ENCODE peak calls at places on chromosomes 12 and 14, in nine cellular contexts. K is progenitor cell of endocrine pancreas, A is left lung, X is HepG2, N is endodermal cell, W is astrocyte of the spinal cord, J is neural crest cell, L is lung, V is sigmoid colon. Y is an unnamed sample.
A peak's percentile ranks its signal among the peaks of the same experiment; 100 is the strongest.

GRCh38 chr12:42725839-42726238 is 136.3 kb upstream of the PRICKLE1 start:
- DNase-seq in J (no peak), A (no peak), V (no peak), L (no peak), X (no peak), N (no peak), W (peak; percentile 92), K (no peak), Y (no peak)

GRCh38 chr12:7327913-7328312 is 24.0 kb downstream of the ACSM4 start:
- DNase-seq in L (no peak), W (no peak), N (no peak), X (no peak), J (no peak), A (no peak), K (no peak), V (no peak), Y (no peak)

GRCh38 chr12:79596719-79597350 is 93.9 kb downstream of the PAWR start:
- DNase-seq in N (no peak), V (no peak), K (no peak), X (no peak), A (no peak), W (no peak), L (no peak), J (no peak), Y (no peak)

GRCh38 chr12:12870454-12870853 is 20.9 kb upstream of the GPRC5A start:
- DNase-seq in V (no peak), K (no peak), L (no peak), N (no peak), W (peak; percentile 96), X (peak; percentile 29), J (no peak), A (no peak), Y (no peak)

GRCh38 chr14:63046339-63047268 is 1.3 kb upstream of the KCNH5 start:
- DNase-seq in A (no peak), K (no peak), V (no peak), N (peak; percentile 72), X (peak; percentile 17), W (no peak), L (no peak), J (no peak), Y (no peak)

GRCh38 chr12:130366159-130366558 is 28.5 kb downstream of the PIWIL1 start:
- DNase-seq in J (no peak), X (no peak), A (no peak), K (no peak), N (no peak), V (no peak), W (no peak), L (no peak), Y (no peak)

GRCh38 chr12:82479511-82479910 is 121.2 kb downstream of the METTL25 start:
- DNase-seq in W (peak; percentile 63), A (no peak), K (no peak), V (no peak), N (no peak), X (no peak), L (no peak), J (no peak), Y (no peak)

GRCh38 chr12:104792570-104792969 is 165.5 kb downstream of the SLC41A2 start:
- DNase-seq in K (no peak), X (no peak), A (no peak), N (no peak), W (peak; percentile 93), V (peak; percentile 74), J (no peak), L (no peak), Y (no peak)

GRCh38 chr14:50532502-50533313 is at the start of gene MAP4K5:
- DNase-seq in L (peak; percentile 91), J (peak; percentile 89), W (peak; percentile 92), V (peak; percentile 96), K (peak; percentile 89), X (peak; percentile 82), A (peak; percentile 93), N (peak; percentile 95), Y (peak; percentile 98)

GRCh38 chr12:44000309-44000952 is 164.6 kb downstream of the TMEM117 start:
- DNase-seq in J (peak; percentile 7), N (peak; percentile 92), W (peak; percentile 6), L (no peak), X (peak; percentile 81), A (no peak), V (no peak), K (peak; percentile 9), Y (no peak)

DNA sequence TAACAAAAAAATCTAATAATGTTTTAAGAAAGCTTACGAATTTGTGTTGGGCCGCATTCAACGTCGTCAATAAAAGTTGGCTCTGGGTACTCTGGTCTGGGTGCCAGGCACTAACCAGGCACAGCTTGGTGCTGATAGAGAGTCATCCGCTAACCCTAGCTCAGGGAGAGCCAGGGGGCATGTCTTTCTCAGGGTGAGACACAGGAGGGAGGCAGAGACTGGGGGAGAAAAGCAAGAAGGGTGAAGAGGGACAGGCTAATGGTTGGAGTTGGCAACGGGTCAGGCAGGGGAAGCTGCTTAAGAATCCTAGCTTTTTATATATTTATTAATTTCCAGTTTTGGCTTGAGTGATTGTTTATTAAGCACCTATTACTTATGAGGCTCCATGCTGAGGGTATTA is 105.0 kb downstream of the CMKLR1 start:
- DNase-seq in L (no peak), V (no peak), W (no peak), K (no peak), J (no peak), A (no peak), N (no peak), X (no peak), Y (no peak)
- TF ChIP-seq CTCF in L (no peak), V (no peak), W (no peak), K (no peak), J (peak; percentile 13), A (peak; percentile 11), N (peak; percentile 43), X (peak; percentile 41), Y (peak; percentile 48)

GRCh38 chr12:106600503-106600902 is 17.7 kb downstream of the RFX4 start:
- DNase-seq in L (no peak), A (no peak), K (no peak), J (no peak), N (peak; percentile 70), X (no peak), V (no peak), W (no peak), Y (no peak)
- TF ChIP-seq CTCF in L (no peak), A (no peak), K (no peak), J (no peak), N (no peak), X (no peak), V (no peak), W (no peak), Y (no peak)

GRCh38 chr12:29796823-29797263 is 13.1 kb upstream of the TMTC1 start:
- DNase-seq in V (peak; percentile 71), X (no peak), W (peak; percentile 92), N (no peak), A (no peak), K (no peak), L (no peak), J (no peak), Y (no peak)
- TF ChIP-seq CTCF in V (peak; percentile 32), X (no peak), W (no peak), N (no peak), A (no peak), K (no peak), L (no peak), J (no peak), Y (no peak)

DNA sequence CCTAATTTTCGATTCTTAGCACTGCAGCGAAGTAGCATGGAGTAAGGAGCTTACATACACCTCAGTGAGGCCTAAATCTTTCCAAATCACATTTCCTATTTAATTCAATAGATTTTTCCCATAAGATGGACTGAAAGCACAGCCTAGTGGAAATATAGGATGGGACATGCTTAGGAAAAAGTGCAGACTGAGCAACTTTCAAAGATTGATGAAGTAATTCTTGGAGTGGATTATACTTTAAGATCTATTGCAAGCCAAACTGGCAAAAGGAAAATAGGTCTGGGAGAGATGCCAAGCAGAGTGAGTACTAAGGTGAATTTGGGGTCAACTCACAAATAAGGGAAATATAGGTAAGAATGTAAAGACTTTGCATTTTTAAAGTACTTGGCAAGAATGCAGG is 170.3 kb upstream of the FOXG1 start:
- DNase-seq in K (no peak), V (no peak), J (no peak), X (no peak), L (no peak), W (peak; percentile 77), N (no peak), A (no peak), Y (no peak)
- TF ChIP-seq CTCF in K (no peak), V (no peak), J (no peak), X (no peak), L (no peak), W (peak; percentile 50), N (no peak), A (no peak), Y (peak; percentile 62)

GRCh38 chr12:48956279-48957140 is 777 bp downstream of the ARF3 start:
- DNase-seq in A (peak; percentile 92), X (peak; percentile 68), K (no peak), N (peak; percentile 98), W (peak; percentile 97), L (peak; percentile 89), V (peak; percentile 94), J (peak; percentile 70), Y (peak; percentile 93)
- TF ChIP-seq CTCF in A (no peak), X (no peak), K (peak; percentile 36), N (peak; percentile 53), W (peak; percentile 9), L (no peak), V (no peak), J (peak; percentile 41), Y (peak; percentile 54)

GRCh38 chr12:1593232-1594044 is 943 bp downstream of the FBXL14 start:
- DNase-seq in A (peak; percentile 63), W (peak; percentile 47), V (peak; percentile 78), N (peak; percentile 87), K (peak; percentile 53), L (peak; percentile 51), J (no peak), X (no peak), Y (no peak)

GRCh38 chr12:1595026-1595561 is 713 bp upstream of the FBXL14 start:
- DNase-seq in V (peak; percentile 76), J (no peak), L (no peak), A (peak; percentile 51), K (no peak), N (no peak), W (peak; percentile 25), X (no peak), Y (no peak)

GRCh38 chr12:1595690-1596347 is 1.4 kb upstream of the FBXL14 start:
- DNase-seq in V (no peak), J (no peak), W (peak; percentile 49), A (no peak), X (no peak), N (no peak), L (no peak), K (no peak), Y (no peak)

GRCh38 chr12:1594045-1594294 is 411 bp downstream of the FBXL14 start:
- DNase-seq in J (no peak), L (no peak), W (peak; percentile 65), A (peak; percentile 74), K (peak; percentile 48), N (peak; percentile 86), V (peak; percentile 79), X (no peak), Y (no peak)

DNA sequence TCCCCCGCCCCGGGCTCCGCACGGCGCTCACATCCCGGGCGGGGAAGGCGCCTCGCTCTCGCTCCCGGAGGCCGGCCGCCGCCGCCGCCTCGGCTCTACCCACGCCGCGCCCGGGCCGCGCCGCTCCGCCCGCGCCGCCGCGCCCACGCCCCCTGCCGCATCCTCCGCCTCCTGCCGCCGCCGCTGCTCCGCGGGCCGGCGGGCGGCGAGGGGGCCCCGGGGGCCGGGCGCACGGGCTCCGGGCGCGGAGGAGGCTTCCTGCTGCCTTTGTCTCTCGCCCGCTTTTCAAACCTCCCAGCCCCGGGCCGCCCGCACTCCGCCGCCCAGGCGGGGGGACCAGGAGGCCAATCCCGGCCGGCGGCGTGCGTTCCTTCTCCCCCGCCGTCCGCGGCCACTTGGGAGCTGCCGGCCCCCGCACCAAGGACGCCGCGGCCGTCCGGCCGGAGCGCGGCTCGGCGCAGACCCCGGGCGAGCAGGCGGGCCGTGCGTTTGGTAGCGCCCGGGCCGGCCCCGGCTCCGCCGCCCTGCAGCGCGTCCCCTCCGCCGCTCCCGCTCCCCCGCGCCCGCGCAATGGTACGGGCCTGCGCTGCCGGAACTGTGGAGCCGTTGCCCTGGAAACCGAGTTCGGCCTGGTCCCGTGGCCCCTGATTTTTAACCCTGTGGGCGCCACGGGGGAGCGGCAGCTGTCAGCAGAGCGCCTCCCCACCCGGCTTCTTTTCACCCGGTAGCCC is at the start of gene FBXL14:
- DNase-seq in X (peak; percentile 74), K (peak; percentile 98), W (peak; percentile 86), J (peak; percentile 89), L (peak; percentile 90), N (peak; percentile 98), A (peak; percentile 92), V (peak; percentile 95), Y (no peak)
- TF ChIP-seq CTCF in X (peak; percentile 34), K (no peak), W (no peak), J (no peak), L (no peak), N (no peak), A (no peak), V (no peak), Y (no peak)